ENCODE peak calls at places on chromosomes 5 and 9, in eight cellular contexts. I, O, U, X, B, H, Y and F are unnamed samples.

GRCh38 chr5:169408735-169409134 is 107.8 kb upstream of the SLIT3 start:
- DNase-seq in I (no peak), Y (no peak), B (no peak), X (no peak), H (no peak), U (no peak), O (no peak), F (no peak)

GRCh38 chr5:37888476-37888875 is 48.6 kb upstream of the GDNF start:
- DNase-seq in B (no peak), X (no peak), H (no peak), Y (no peak), O (no peak), U (no peak), I (no peak), F (no peak)

GRCh38 chr5:141742866-141743651 is 61.0 kb upstream of the ARAP3 start:
- DNase-seq in Y (no peak), O (no peak), I (peak; percentile 89), U (no peak), B (peak; percentile 67), H (no peak), X (no peak), F (no peak)

GRCh38 chr5:179906795-179907569 is 715 bp downstream of the TBC1D9B start:
- DNase-seq in B (peak; percentile 85), X (no peak), U (peak; percentile 45), Y (no peak), H (peak; percentile 75), O (peak; percentile 61), I (peak; percentile 69), F (no peak)

GRCh38 chr9:129932303-129933151 is 97.3 kb downstream of the USP20 start:
- DNase-seq in B (no peak), Y (no peak), O (no peak), U (no peak), H (no peak), I (no peak), X (no peak), F (no peak)

GRCh38 chr9:27548055-27548741 is 18.6 kb upstream of the MOB3B start:
- DNase-seq in X (no peak), U (no peak), H (no peak), B (no peak), O (no peak), Y (no peak), I (no peak), F (no peak)

GRCh38 chr5:150412319-150413175 is at the start of gene CD74:
- DNase-seq in X (peak; percentile 89), B (peak; percentile 97), H (peak; percentile 89), I (peak; percentile 84), O (peak; percentile 85), Y (peak; percentile 95), U (peak; percentile 70), F (peak; percentile 72)

GRCh38 chr5:150593593-150593992 is 46.9 kb upstream of the SYNPO start:
- DNase-seq in X (no peak), I (no peak), B (peak; percentile 40), U (no peak), H (no peak), O (peak; percentile 34), Y (no peak), F (no peak)

GRCh38 chr5:14469485-14470377 is 111.9 kb upstream of the OTULINL start:
- DNase-seq in Y (no peak), U (no peak), O (no peak), H (no peak), B (no peak), X (no peak), I (no peak), F (no peak)

GRCh38 chr5:21140987-21141386 is 1153.0 kb upstream of the CDH18 start:
- DNase-seq in I (no peak), X (no peak), U (no peak), Y (no peak), B (no peak), H (no peak), O (no peak), F (no peak)
- TF ChIP-seq POLR2A in I (no peak), X (no peak), U (no peak), Y (no peak), B (no peak), H (no peak), O (no peak), F (no peak)

GRCh38 chr5:1536298-1537165 is 12.8 kb upstream of the LPCAT1 start:
- DNase-seq in O (peak; percentile 25), H (peak; percentile 60), X (peak; percentile 15), U (no peak), B (peak; percentile 85), Y (no peak), I (peak; percentile 29), F (peak; percentile 65)
- TF ChIP-seq POLR2A in O (no peak), H (no peak), X (no peak), U (no peak), B (no peak), Y (no peak), I (no peak), F (no peak)

GRCh38 chr9:37790096-37790495 is 5.2 kb upstream of the EXOSC3 start:
- DNase-seq in U (no peak), I (no peak), H (no peak), Y (no peak), O (no peak), X (no peak), B (no peak), F (no peak)

GRCh38 chr9:37784291-37784639 is 599 bp downstream of the EXOSC3 start:
- DNase-seq in H (no peak), U (no peak), Y (no peak), I (no peak), O (no peak), B (no peak), X (no peak), F (no peak)

GRCh38 chr9:37787059-37787458 is 2.2 kb upstream of the EXOSC3 start:
- DNase-seq in U (no peak), B (peak; percentile 81), I (peak; percentile 61), O (no peak), X (no peak), H (no peak), Y (no peak), F (no peak)

GRCh38 chr9:37788328-37788727 is 3.5 kb upstream of the EXOSC3 start:
- DNase-seq in U (no peak), I (no peak), Y (no peak), H (no peak), B (no peak), O (no peak), X (no peak), F (no peak)

DNA sequence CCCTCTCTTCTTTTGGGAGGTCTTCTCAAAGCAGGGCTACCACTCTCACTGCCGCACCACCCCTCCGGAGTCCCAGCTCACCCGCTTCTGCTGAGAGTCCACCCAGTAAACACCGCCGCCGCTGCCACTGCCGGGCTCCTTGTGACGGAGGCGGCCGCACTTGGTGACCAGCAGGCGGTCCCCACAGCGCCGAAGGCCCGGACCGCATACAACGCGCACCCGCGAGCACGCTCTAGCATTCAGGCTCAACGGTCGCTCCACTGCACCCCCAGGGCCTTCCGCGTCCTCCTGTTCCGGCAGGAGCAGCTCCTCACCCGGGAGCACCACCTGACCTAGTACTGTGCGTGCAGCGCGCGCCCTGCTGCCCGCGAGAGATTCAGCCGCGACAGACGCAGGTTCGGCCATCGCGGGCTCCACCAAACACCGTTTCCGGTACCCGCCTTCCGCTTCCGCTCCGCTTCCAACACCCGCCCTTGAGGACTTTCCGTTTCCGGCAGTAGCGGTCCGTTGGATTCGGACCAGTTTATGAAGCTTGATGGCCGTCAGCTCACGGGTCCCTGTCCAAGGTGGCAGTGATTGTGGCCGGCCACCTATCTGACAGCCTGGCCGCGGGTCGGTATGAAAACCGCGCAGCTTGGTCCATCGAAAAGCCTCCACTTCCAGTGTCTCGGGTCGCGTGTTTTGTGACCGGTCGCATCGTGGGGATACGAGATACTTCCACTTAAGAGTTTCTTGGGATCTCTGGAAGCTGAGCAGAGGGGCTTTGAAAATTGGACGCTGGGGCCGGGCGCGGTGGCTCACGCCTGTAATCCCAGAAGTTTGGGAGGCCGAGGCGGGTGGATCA is at the start of gene EXOSC3:
- DNase-seq in Y (peak; percentile 97), B (peak; percentile 96), H (peak; percentile 93), I (peak; percentile 91), U (peak; percentile 86), O (peak; percentile 89), X (peak; percentile 93), F (peak; percentile 74)
- TF ChIP-seq POLR2A in Y (peak; percentile 39), B (peak; percentile 21), H (peak; percentile 61), I (peak; percentile 73), U (peak; percentile 34), O (peak; percentile 43), X (peak; percentile 70), F (peak; percentile 94)

GRCh38 chr5:137888875-137889759 is at the start of gene PKD2L2:
- DNase-seq in O (peak; percentile 91), H (peak; percentile 86), X (peak; percentile 94), U (peak; percentile 71), Y (no peak), B (peak; percentile 97), I (peak; percentile 87), F (peak; percentile 61)
- TF ChIP-seq POLR2A in O (peak; percentile 39), H (peak; percentile 33), X (peak; percentile 78), U (peak; percentile 29), Y (no peak), B (peak; percentile 73), I (no peak), F (peak; percentile 96)

DNA sequence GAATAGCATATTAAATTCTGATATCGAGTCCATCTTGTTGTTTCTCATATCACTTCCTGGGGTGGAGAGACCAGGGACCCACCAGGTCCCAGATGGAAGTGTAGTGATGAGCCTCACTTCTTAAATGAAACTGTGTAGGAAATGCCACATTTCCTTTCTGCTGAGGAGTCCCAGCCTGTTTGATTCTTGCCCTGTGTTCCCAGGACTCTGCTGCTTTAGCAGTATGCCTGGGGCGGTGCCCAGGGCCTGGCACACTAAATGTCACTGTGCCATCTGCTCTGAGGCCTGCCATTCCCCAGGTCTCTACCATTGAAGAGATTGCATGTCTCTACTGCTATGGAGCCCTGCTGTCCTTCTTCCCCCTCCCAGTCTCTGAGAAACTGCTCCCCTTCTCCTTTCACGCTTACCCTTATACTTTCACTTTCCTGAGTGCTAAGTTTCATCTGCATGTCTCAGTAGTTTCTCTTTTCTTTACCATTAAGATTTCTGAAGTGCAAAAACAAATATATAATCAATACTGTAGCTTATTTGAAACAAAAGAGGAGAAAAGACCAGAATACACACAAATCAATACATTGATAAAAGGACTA is 260.4 kb downstream of the GABRB2 start:
- DNase-seq in B (no peak), H (no peak), O (no peak), X (no peak), Y (no peak), U (no peak), I (no peak), F (no peak)
- TF ChIP-seq POLR2A in B (no peak), H (no peak), O (no peak), X (no peak), Y (no peak), U (no peak), I (no peak), F (no peak)